ENCODE peak calls at places on chromosomes 13 and 19, in five cellular contexts. S is SK-N-SH, Z is heart right ventricle, G is kidney epithelial cell, V is GM20000. Q is an unnamed sample.

GRCh38 chr19:2962018-2962670 is 15.2 kb upstream of the TLE6 start:
- DNase-seq in S (peak; percentile 77), Z (peak; percentile 65), G (no peak), V (peak; percentile 56), Q (peak; percentile 48)

GRCh38 chr19:49390978-49391304 is 2.9 kb downstream of the KASH5 start:
- DNase-seq in S (no peak), Z (no peak), G (no peak), V (no peak), Q (no peak)

GRCh38 chr19:7293795-7294570 is at the start of gene INSR:
- DNase-seq in Z (peak; percentile 90), S (peak; percentile 99), V (peak; percentile 97), G (peak; percentile 23), Q (peak; percentile 93)

GRCh38 chr13:77919351-77920294 is 992 bp upstream of the EDNRB start:
- DNase-seq in S (peak; percentile 56), Z (peak; percentile 51), V (no peak), G (no peak), Q (no peak)

GRCh38 chr19:28126499-28126898 is 1086.5 kb downstream of the UQCRFS1 start:
- DNase-seq in G (no peak), S (no peak), V (no peak), Z (no peak), Q (no peak)

GRCh38 chr19:55638864-55639359 is 1.9 kb upstream of the ZNF580 start:
- DNase-seq in S (peak; percentile 52), Z (no peak), G (no peak), V (no peak), Q (no peak)

GRCh38 chr13:43269037-43269476 is 245.7 kb downstream of the DNAJC15 start:
- DNase-seq in V (no peak), S (no peak), G (peak; percentile 84), Z (no peak), Q (no peak)

GRCh38 chr19:55146648-55147218 is 2.3 kb downstream of the TNNT1 start:
- DNase-seq in V (no peak), G (no peak), S (peak; percentile 70), Z (no peak), Q (no peak)

GRCh38 chr13:105334211-105334610 is 1201.3 kb downstream of the EFNB2 start:
- DNase-seq in V (no peak), G (peak; percentile 39), S (no peak), Z (no peak), Q (no peak)

GRCh38 chr19:18596752-18597157 is 8.2 kb downstream of the REX1BD start:
- DNase-seq in S (peak; percentile 89), V (peak; percentile 65), Z (no peak), G (no peak), Q (no peak)

GRCh38 chr13:31587696-31588266 is 151.5 kb upstream of the RXFP2 start:
- DNase-seq in G (no peak), Z (no peak), S (no peak), V (no peak), Q (no peak)

GRCh38 chr13:107244241-107244640 is 676.3 kb upstream of the ARGLU1 start:
- DNase-seq in V (no peak), G (no peak), S (no peak), Z (no peak), Q (no peak)

GRCh38 chr19:54302252-54302651 is 10.7 kb downstream of the LILRA5 start:
- DNase-seq in Z (no peak), V (no peak), S (no peak), G (no peak), Q (no peak)

GRCh38 chr19:35261356-35262100 is 7.2 kb upstream of the USF2 start:
- DNase-seq in V (peak; percentile 9), G (no peak), S (no peak), Z (no peak), Q (no peak)

GRCh38 chr13:113053376-113053775 is 52.2 kb upstream of the F7 start:
- DNase-seq in S (no peak), Z (no peak), G (no peak), V (no peak), Q (no peak)

GRCh38 chr13:53238241-53238640 is 209.6 kb downstream of the OLFM4 start:
- DNase-seq in G (no peak), Z (no peak), S (no peak), V (no peak), Q (no peak)

GRCh38 chr19:58531052-58531600 is 11.5 kb upstream of the ZBTB45 start:
- DNase-seq in S (no peak), G (no peak), V (no peak), Z (no peak), Q (no peak)

GRCh38 chr19:41702208-41702651 is 6.2 kb upstream of the CEACAM5 start:
- DNase-seq in S (no peak), G (no peak), Z (no peak), V (no peak), Q (no peak)

GRCh38 chr19:33064778-33065550 is at the start of gene RHPN2:
- DNase-seq in G (no peak), S (peak; percentile 96), V (peak; percentile 97), Z (peak; percentile 33), Q (peak; percentile 73)

GRCh38 chr13:79796116-79796515 is 315.2 kb downstream of the NDFIP2 start:
- DNase-seq in V (no peak), G (no peak), S (no peak), Z (no peak), Q (no peak)

GRCh38 chr13:101397742-101398141 is 18.6 kb downstream of the NALCN start:
- DNase-seq in S (no peak), G (peak; percentile 48), Z (no peak), V (no peak), Q (no peak)

GRCh38 chr13:72437458-72437857 is 290.0 kb downstream of the MZT1 start:
- DNase-seq in Z (no peak), S (no peak), G (peak; percentile 10), V (no peak), Q (no peak)

GRCh38 chr13:69035771-69036170 is 1071.9 kb upstream of the ATXN8OS start:
- DNase-seq in Z (no peak), S (no peak), V (no peak), G (no peak), Q (no peak)

GRCh38 chr13:73261739-73262216 is 203.0 kb downstream of the KLF5 start:
- DNase-seq in Z (no peak), G (no peak), V (no peak), S (no peak), Q (no peak)

GRCh38 chr19:47573076-47574026 is at the start of gene ZNF541:
- DNase-seq in V (peak; percentile 70), Z (peak; percentile 54), S (peak; percentile 88), G (no peak), Q (no peak)

GRCh38 chr19:1790054-1790762 is 21.9 kb downstream of the ATP8B3 start:
- DNase-seq in S (no peak), G (no peak), Z (no peak), V (no peak), Q (no peak)

GRCh38 chr19:46413262-46414031 is at the start of gene CCDC8:
- DNase-seq in V (no peak), S (no peak), Z (peak; percentile 91), G (peak; percentile 82), Q (no peak)

GRCh38 chr13:42544246-42544915 is 29.6 kb upstream of the TNFSF11 start:
- DNase-seq in V (no peak), Z (no peak), S (no peak), G (no peak), Q (no peak)

GRCh38 chr19:7393459-7393858 is 44.7 kb downstream of the ARHGEF18 start:
- DNase-seq in S (no peak), Z (no peak), V (no peak), G (no peak), Q (no peak)

GRCh38 chr13:100440756-100441421 is 147.7 kb downstream of the GGACT start:
- DNase-seq in G (peak; percentile 31), S (no peak), Z (no peak), V (no peak), Q (no peak)

GRCh38 chr13:93151277-93151676 is 75.3 kb upstream of the GPC6 start:
- DNase-seq in G (peak; percentile 37), Z (no peak), V (no peak), S (no peak), Q (no peak)

GRCh38 chr19:1261863-1262686 is 7.1 kb upstream of the CIRBP start:
- DNase-seq in G (no peak), S (no peak), V (no peak), Z (peak; percentile 64), Q (no peak)

GRCh38 chr13:95604534-95604915 is 40.0 kb downstream of the DZIP1 start:
- DNase-seq in Z (no peak), G (no peak), S (no peak), V (no peak), Q (no peak)

GRCh38 chr19:17684256-17684655 is 3.9 kb downstream of the UNC13A start:
- DNase-seq in S (no peak), V (no peak), G (no peak), Z (no peak), Q (no peak)

GRCh38 chr19:54158812-54159351 is 639 bp downstream of the LENG1 start:
- DNase-seq in S (no peak), Z (no peak), G (no peak), V (peak; percentile 60), Q (no peak)

GRCh38 chr13:25037057-25037813 is 58.7 kb upstream of the PABPC3 start:
- DNase-seq in G (peak; percentile 7), V (peak; percentile 65), Z (peak; percentile 50), S (peak; percentile 62), Q (no peak)

GRCh38 chr19:3440082-3440481 is 40.2 kb downstream of the SMIM24 start:
- DNase-seq in G (no peak), V (peak; percentile 82), Z (no peak), S (peak; percentile 67), Q (peak; percentile 46)

GRCh38 chr13:94415484-94415883 is 64.0 kb downstream of the DCT start:
- DNase-seq in Z (no peak), S (no peak), V (no peak), G (no peak), Q (no peak)
- TF ChIP-seq CTCF in Z (no peak), S (no peak), V (no peak), G (no peak), Q (no peak)

GRCh38 chr13:111926501-111927180 is 140.3 kb upstream of the SOX1 start:
- DNase-seq in G (no peak), V (no peak), Z (no peak), S (no peak), Q (no peak)
- TF ChIP-seq CTCF in G (no peak), V (no peak), Z (no peak), S (no peak), Q (no peak)

DNA sequence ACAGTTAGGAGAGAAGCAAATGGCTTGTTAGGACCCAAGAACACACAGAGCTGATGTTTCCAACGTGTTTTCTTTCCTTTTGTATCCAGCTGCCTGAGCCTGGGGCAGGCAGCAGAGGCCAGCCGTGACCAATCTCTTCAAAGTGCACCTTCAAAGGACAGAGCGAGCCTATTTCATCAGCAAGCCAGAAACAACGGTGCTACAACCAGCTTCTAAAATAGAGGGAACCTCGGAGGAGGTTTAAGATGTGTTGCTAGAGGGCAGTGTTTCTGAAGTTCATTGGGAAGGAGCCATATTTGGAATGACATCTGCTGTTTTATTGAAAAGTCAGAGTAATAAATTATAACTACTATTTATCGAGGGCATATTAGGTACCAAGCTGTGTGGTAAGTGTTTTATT is 56.2 kb upstream of the RFC3 start:
- DNase-seq in S (peak; percentile 15), Z (no peak), G (no peak), V (no peak), Q (no peak)
- TF ChIP-seq CTCF in S (peak; percentile 22), Z (no peak), G (peak; percentile 15), V (no peak), Q (no peak)

DNA sequence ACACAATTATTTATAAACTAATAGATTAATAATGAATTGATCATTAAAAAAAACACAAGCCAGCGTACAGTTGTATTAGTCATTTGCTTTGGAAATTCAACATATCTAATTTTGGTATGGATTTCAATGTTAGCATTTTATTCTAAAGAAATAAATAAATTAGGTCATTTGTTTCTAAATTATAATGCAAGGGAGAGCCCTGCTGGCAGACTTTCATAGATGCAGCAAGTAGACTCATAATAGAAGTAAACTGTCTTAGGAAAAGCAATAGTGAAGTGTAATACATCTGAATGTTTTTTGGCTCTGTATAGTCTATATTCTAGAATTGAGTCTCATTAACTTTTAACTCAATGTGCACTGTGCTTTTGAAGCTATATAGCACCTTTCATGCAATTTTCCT is 982.4 kb upstream of the MIR17HG start:
- DNase-seq in G (no peak), Z (no peak), S (no peak), V (no peak), Q (no peak)
- TF ChIP-seq CTCF in G (no peak), Z (peak; percentile 12), S (peak; percentile 44), V (no peak), Q (no peak)

Q was measured in GM06990.